ENCODE peak calls at places on chromosomes 16 and 17, in eight cellular contexts. L, X, H, O, U, G, R and F are unnamed samples.

GRCh38 chr17:37742114-37742761 is 2.6 kb downstream of the HNF1B start:
- DNase-seq in L (no peak), X (peak; percentile 29), H (no peak), O (no peak), U (no peak), G (no peak), R (no peak), F (no peak)

GRCh38 chr17:7184091-7184488 is 4.9 kb upstream of the ASGR1 start:
- DNase-seq in L (peak; percentile 74), X (no peak), H (no peak), O (no peak), U (no peak), G (no peak), R (no peak), F (no peak)

GRCh38 chr17:36858119-36859002 is 78.9 kb upstream of the LHX1 start:
- DNase-seq in L (no peak), X (no peak), H (no peak), O (no peak), U (no peak), G (peak; percentile 30), R (no peak), F (no peak)

GRCh38 chr16:89815639-89816348 is 653 bp downstream of the FANCA start:
- DNase-seq in L (no peak), X (no peak), H (no peak), O (peak; percentile 25), U (no peak), G (no peak), R (no peak), F (no peak)

GRCh38 chr17:57368637-57369336 is 112.5 kb downstream of the MSI2 start:
- DNase-seq in L (no peak), X (no peak), H (no peak), O (no peak), U (no peak), G (no peak), R (no peak), F (no peak)

GRCh38 chr16:2959206-2959605 is 4.9 kb upstream of the KREMEN2 start:
- DNase-seq in L (no peak), X (no peak), H (no peak), O (no peak), U (no peak), G (no peak), R (no peak), F (no peak)

GRCh38 chr17:65660947-65661346 is 99.5 kb upstream of the AXIN2 start:
- DNase-seq in L (no peak), X (no peak), H (no peak), O (peak; percentile 74), U (no peak), G (no peak), R (no peak), F (no peak)

GRCh38 chr16:85171809-85172464 is 59.7 kb upstream of the CIBAR2 start:
- DNase-seq in L (peak; percentile 36), X (no peak), H (no peak), O (peak; percentile 32), U (no peak), G (no peak), R (no peak), F (no peak)

GRCh38 chr17:19320876-19321275 is 41.6 kb downstream of the B9D1 start:
- DNase-seq in L (no peak), X (no peak), H (no peak), O (no peak), U (no peak), G (no peak), R (no peak), F (no peak)

GRCh38 chr17:55547027-55547670 is 35.9 kb upstream of the SMIM36 start:
- DNase-seq in L (no peak), X (no peak), H (no peak), O (no peak), U (no peak), G (no peak), R (no peak), F (no peak)

GRCh38 chr17:28394717-28395116 is 11.3 kb downstream of the SLC46A1 start:
- DNase-seq in L (no peak), X (no peak), H (no peak), O (peak; percentile 31), U (no peak), G (no peak), R (no peak), F (no peak)

GRCh38 chr16:50160495-50161164 is 7.5 kb downstream of the TENT4B start:
- DNase-seq in L (no peak), X (no peak), H (no peak), O (peak; percentile 67), U (no peak), G (peak; percentile 47), R (no peak), F (no peak)

GRCh38 chr17:80303824-80304223 is 43.2 kb downstream of the RNF213 start:
- DNase-seq in L (no peak), X (no peak), H (no peak), O (no peak), U (peak; percentile 7), G (no peak), R (no peak), F (no peak)

GRCh38 chr16:50021509-50021908 is 3.5 kb upstream of the CNEP1R1 start:
- DNase-seq in L (no peak), X (no peak), H (no peak), O (peak; percentile 21), U (no peak), G (no peak), R (no peak), F (no peak)

GRCh38 chr17:40530988-40531971 is 29.9 kb upstream of the TNS4 start:
- DNase-seq in L (no peak), X (peak; percentile 34), H (no peak), O (no peak), U (peak; percentile 61), G (no peak), R (no peak), F (peak; percentile 31)

GRCh38 chr17:8359769-8360168 is 16.7 kb downstream of the KRABD2 start:
- DNase-seq in L (no peak), X (no peak), H (no peak), O (peak; percentile 86), U (no peak), G (peak; percentile 73), R (no peak), F (no peak)

GRCh38 chr16:85363881-85364280 is 249.2 kb upstream of the GSE1 start:
- DNase-seq in L (no peak), X (no peak), H (no peak), O (no peak), U (no peak), G (no peak), R (no peak), F (no peak)

GRCh38 chr17:12591336-12591735 is 74.4 kb upstream of the MYOCD start:
- DNase-seq in L (no peak), X (no peak), H (no peak), O (no peak), U (no peak), G (no peak), R (no peak), F (no peak)

GRCh38 chr17:80455328-80455710 is 21.1 kb downstream of the NPTX1 start:
- DNase-seq in L (no peak), X (no peak), H (no peak), O (peak; percentile 78), U (no peak), G (no peak), R (no peak), F (peak; percentile 30)

GRCh38 chr17:37729905-37730304 is 15.0 kb downstream of the HNF1B start:
- DNase-seq in L (no peak), X (no peak), H (no peak), O (no peak), U (no peak), G (no peak), R (no peak), F (no peak)

GRCh38 chr17:10447035-10447931 is 22.1 kb downstream of the MYH4 start:
- DNase-seq in L (no peak), X (no peak), H (no peak), O (no peak), U (no peak), G (no peak), R (no peak), F (no peak)

GRCh38 chr16:30741461-30741914 is 6.7 kb upstream of the PHKG2 start:
- DNase-seq in L (peak; percentile 78), X (no peak), H (no peak), O (peak; percentile 82), U (no peak), G (no peak), R (no peak), F (no peak)

GRCh38 chr17:82822281-82822680 is 17.5 kb downstream of the ZNF750 start:
- DNase-seq in L (peak; percentile 27), X (no peak), H (no peak), O (no peak), U (no peak), G (no peak), R (no peak), F (no peak)

GRCh38 chr17:76997981-76998531 is 129.9 kb downstream of the MGAT5B start:
- DNase-seq in L (no peak), X (peak; percentile 28), H (no peak), O (no peak), U (no peak), G (no peak), R (peak; percentile 19), F (peak; percentile 49)

GRCh38 chr16:79845734-79846135 is 245.2 kb upstream of the MAF start:
- DNase-seq in L (no peak), X (no peak), H (no peak), O (no peak), U (no peak), G (no peak), R (no peak), F (no peak)

GRCh38 chr16:51723016-51723724 is 572.1 kb upstream of the SALL1 start:
- DNase-seq in L (no peak), X (no peak), H (no peak), O (no peak), U (no peak), G (no peak), R (no peak), F (no peak)

GRCh38 chr16:74698220-74698619 is 2.4 kb downstream of the MLKL start:
- DNase-seq in L (no peak), X (no peak), H (no peak), O (no peak), U (no peak), G (no peak), R (no peak), F (no peak)

GRCh38 chr16:73022534-73022933 is 25.4 kb downstream of the ZFHX3 start:
- DNase-seq in L (no peak), X (no peak), H (no peak), O (no peak), U (peak; percentile 36), G (no peak), R (no peak), F (no peak)